ENCODE peak calls at places on chromosomes 16 and 17, in six cellular contexts. V is putamen, K is NCI-H2029, M is endothelial cell, J is LoVo, D is AG08395. R is an unnamed sample.
A peak's percentile ranks its signal among the peaks of the same experiment; 100 is the strongest.

GRCh38 chr17:11081342-11081741 is 159.7 kb upstream of the SHISA6 start:
- DNase-seq in V (no peak), K (no peak), M (no peak), J (peak; percentile 1), D (no peak), R (no peak)

GRCh38 chr17:81722184-81723120 is 10.4 kb downstream of the SLC25A10 start:
- DNase-seq in V (no peak), K (peak; percentile 48), M (no peak), J (peak; percentile 67), D (no peak), R (no peak)

GRCh38 chr17:30234954-30235353 is 543 bp downstream of the SLC6A4 start:
- DNase-seq in V (no peak), K (no peak), M (no peak), J (no peak), D (no peak), R (no peak)

GRCh38 chr17:79530361-79531105 is 80.3 kb downstream of the RBFOX3 start:
- DNase-seq in V (no peak), K (no peak), M (no peak), J (no peak), D (no peak), R (no peak)

GRCh38 chr16:30447512-30448226 is 2.0 kb upstream of the SEPHS2 start:
- DNase-seq in V (no peak), K (no peak), M (no peak), J (no peak), D (no peak), R (no peak)

GRCh38 chr16:67339453-67339852 is 12.8 kb downstream of the LRRC36 start:
- DNase-seq in V (no peak), K (no peak), M (no peak), J (no peak), D (peak; percentile 11), R (no peak)

GRCh38 chr17:72879877-72880276 is 212.6 kb downstream of the SLC39A11 start:
- DNase-seq in V (no peak), K (no peak), M (no peak), J (no peak), D (no peak), R (no peak)

GRCh38 chr17:4407216-4407615 is 26.5 kb upstream of the SPNS3 start:
- DNase-seq in V (no peak), K (no peak), M (no peak), J (no peak), D (no peak), R (no peak)

GRCh38 chr17:63419949-63420867 is 25.9 kb downstream of the CYB561 start:
- DNase-seq in V (no peak), K (no peak), M (peak; percentile 78), J (no peak), D (no peak), R (no peak)

GRCh38 chr17:5399767-5400166 is 19.7 kb downstream of the NUP88 start:
- DNase-seq in V (no peak), K (no peak), M (no peak), J (no peak), D (no peak), R (no peak)

GRCh38 chr17:31424944-31425582 is 33.6 kb downstream of the RAB11FIP4 start:
- DNase-seq in V (no peak), K (no peak), M (no peak), J (no peak), D (no peak), R (no peak)

GRCh38 chr17:28907709-28908475 is 5.0 kb upstream of the DHRS13 start:
- DNase-seq in V (no peak), K (no peak), M (no peak), J (no peak), D (no peak), R (no peak)

GRCh38 chr17:31528291-31528874 is 136.9 kb downstream of the RAB11FIP4 start:
- DNase-seq in V (no peak), K (no peak), M (no peak), J (no peak), D (no peak), R (no peak)

GRCh38 chr17:76690596-76691280 is 20.0 kb downstream of the MXRA7 start:
- DNase-seq in V (no peak), K (no peak), M (no peak), J (no peak), D (no peak), R (no peak)

GRCh38 chr17:62907961-62908360 is 58.1 kb upstream of the TANC2 start:
- DNase-seq in V (no peak), K (no peak), M (no peak), J (no peak), D (no peak), R (no peak)

GRCh38 chr16:19286827-19287226 is 1.3 kb downstream of the CLEC19A start:
- DNase-seq in V (no peak), K (no peak), M (no peak), J (no peak), D (no peak), R (no peak)

R was measured in T-helper 17 cell.